ENCODE peak calls at places on chromosomes 1 and 21, in five cellular contexts. Z, N, S, B and D are unnamed samples.

GRCh38 chr1:43651188-43651587 is 1.2 kb downstream of the KDM4A start:
- DNase-seq in Z (no peak), N (no peak), S (no peak), B (no peak), D (no peak)

GRCh38 chr1:22611530-22611947 is 24.9 kb upstream of the C1QA start:
- DNase-seq in Z (no peak), N (peak; percentile 15), S (peak; percentile 70), B (peak; percentile 4), D (no peak)

GRCh38 chr1:28035420-28035819 is 53.0 kb downstream of the EYA3 start:
- DNase-seq in Z (no peak), N (no peak), S (no peak), B (no peak), D (no peak)

GRCh38 chr21:31902438-31902837 is 29.6 kb downstream of the HUNK start:
- DNase-seq in Z (no peak), N (no peak), S (no peak), B (no peak), D (no peak)

GRCh38 chr1:68164970-68165369 is 67.4 kb downstream of the WLS start:
- DNase-seq in Z (no peak), N (no peak), S (no peak), B (no peak), D (no peak)

GRCh38 chr21:38170705-38171682 is 85.8 kb upstream of the KCNJ15 start:
- DNase-seq in Z (no peak), N (no peak), S (no peak), B (no peak), D (no peak)

GRCh38 chr1:106613106-106613505 is 443.4 kb upstream of the PRMT6 start:
- DNase-seq in Z (no peak), N (no peak), S (no peak), B (no peak), D (no peak)

GRCh38 chr1:2415801-2416208 is 3.4 kb upstream of the PEX10 start:
- DNase-seq in Z (no peak), N (no peak), S (no peak), B (peak; percentile 52), D (no peak)

GRCh38 chr1:5847013-5847654 is 145.1 kb downstream of the NPHP4 start:
- DNase-seq in Z (no peak), N (no peak), S (peak; percentile 25), B (no peak), D (no peak)

GRCh38 chr1:203129501-203130231 is 2.1 kb downstream of the ADORA1 start:
- DNase-seq in Z (peak; percentile 37), N (no peak), S (no peak), B (no peak), D (peak; percentile 72)

GRCh38 chr1:97384294-97384952 is 536.4 kb downstream of the DPYD start:
- DNase-seq in Z (no peak), N (peak; percentile 36), S (no peak), B (no peak), D (no peak)